ENCODE peak calls at places on chromosomes 16 and 17, in eight cellular contexts. K is left cardiac atrium; B is effector memory CD8-positive, alpha-beta T cell; V is upper lobe of right lung; D is naive thymus-derived CD8-positive, alpha-beta T cell; L is activated B cell treated with CpG ODN at 0.5 μM for 24 hours; T is activated CD8-positive, alpha-beta T cell treated with anti-CD3 and anti-CD28 coated beads for 36 hours; C is lung. O is an unnamed sample.

GRCh38 chr16:25106567-25107465 is 4.7 kb upstream of the LCMT1 start:
- ATAC-seq in B (peak), T (peak), L (peak), V (peak), D (peak), K (peak), C (peak), O (peak)

GRCh38 chr16:86303787-86304685 is 206.3 kb upstream of the FOXF1 start:
- ATAC-seq in D (no peak), L (no peak), K (no peak), B (no peak), C (no peak), V (peak), T (no peak), O (peak)

GRCh38 chr16:69448470-69449193 is 24.2 kb downstream of the CYB5B start:
- ATAC-seq in D (no peak), B (no peak), L (no peak), T (no peak), C (peak), K (peak), V (peak), O (peak)

GRCh38 chr17:76667786-76668453 is 24.4 kb upstream of the ST6GALNAC1 start:
- ATAC-seq in B (no peak), T (no peak), K (no peak), C (no peak), D (no peak), L (no peak), V (no peak), O (no peak)

GRCh38 chr16:84314814-84315213 is 20.1 kb downstream of the WFDC1 start:
- ATAC-seq in B (no peak), C (no peak), D (no peak), V (no peak), T (no peak), K (no peak), L (no peak), O (no peak)

GRCh38 chr17:75763613-75764416 is 1.2 kb downstream of the GALK1 start:
- ATAC-seq in B (no peak), K (no peak), C (no peak), V (no peak), T (no peak), D (no peak), L (no peak), O (no peak)

GRCh38 chr16:53566568-53566967 is 63.6 kb upstream of the AKTIP start:
- ATAC-seq in T (no peak), D (no peak), L (no peak), B (no peak), K (no peak), V (no peak), C (no peak), O (no peak)

GRCh38 chr17:2940352-2940751 is 123.1 kb downstream of the OR1D5 start:
- ATAC-seq in D (no peak), K (peak), C (no peak), B (no peak), L (no peak), T (no peak), V (peak), O (peak)

GRCh38 chr16:15521758-15522509 is 87.5 kb downstream of the BMERB1 start:
- ATAC-seq in D (no peak), L (no peak), C (no peak), V (no peak), T (no peak), B (no peak), K (peak), O (peak)

GRCh38 chr17:77214743-77215142 is 74.0 kb downstream of the SEC14L1 start:
- ATAC-seq in B (no peak), V (peak), D (no peak), K (peak), T (peak), L (no peak), C (peak), O (no peak)

GRCh38 chr16:77299395-77299794 is 100.2 kb downstream of the SYCE1L start:
- ATAC-seq in L (no peak), C (no peak), D (no peak), V (no peak), T (no peak), B (no peak), K (no peak), O (no peak)

GRCh38 chr17:1031711-1032110 is 34.8 kb downstream of the TIMM22 start:
- ATAC-seq in V (peak), D (no peak), B (no peak), L (no peak), K (peak), T (no peak), C (no peak), O (peak)

GRCh38 chr16:27252206-27252585 is 16.4 kb downstream of the NSMCE1 start:
- ATAC-seq in V (no peak), B (no peak), C (no peak), K (no peak), L (no peak), T (no peak), D (no peak), O (no peak)

GRCh38 chr16:86668136-86668535 is 89.8 kb downstream of the FOXL1 start:
- ATAC-seq in C (no peak), L (no peak), D (no peak), V (no peak), B (no peak), K (no peak), T (no peak), O (no peak)

GRCh38 chr16:62041401-62041800 is 5.2 kb upstream of the CDH8 start:
- ATAC-seq in L (no peak), B (no peak), C (no peak), K (no peak), D (no peak), V (peak), T (no peak), O (no peak)

GRCh38 chr16:86431540-86431939 is 78.8 kb upstream of the FOXF1 start:
- ATAC-seq in T (no peak), K (no peak), V (no peak), D (no peak), C (no peak), L (no peak), B (no peak), O (no peak)

GRCh38 chr16:89005201-89006035 is 28.4 kb upstream of the CBFA2T3 start:
- ATAC-seq in L (no peak), T (no peak), V (no peak), B (no peak), K (no peak), C (no peak), D (no peak), O (no peak)

O was measured in gastroesophageal sphincter.